ENCODE peak calls at places on chromosome 16, in nine cellular contexts. H is sigmoid colon; B is endodermal cell; F is stimulated activated CD4-positive, alpha-beta T cell treated with anti-CD3 and anti-CD28 coated beads, TNF-alpha, amount 100 ng/mL, for 24 hours; D is effector memory CD4-positive, alpha-beta T cell; T is neural crest cell; U is frontal cortex; K is COR-L47; W is midbrain. P is an unnamed sample.

GRCh38 chr16:11232852-11233726 is 22.9 kb downstream of the SOCS1 start:
- DNase-seq in H (no peak), W (peak), U (no peak), K (no peak), D (peak), F (peak), T (no peak), B (peak), P (peak)

GRCh38 chr16:56630134-56630533 is 2.3 kb upstream of the MT1M start:
- DNase-seq in F (no peak), K (no peak), U (no peak), T (no peak), D (no peak), W (no peak), H (no peak), B (no peak), P (no peak)

GRCh38 chr16:55179858-55180585 is 144.0 kb upstream of the IRX6 start:
- DNase-seq in W (no peak), H (no peak), F (no peak), D (no peak), K (no peak), B (no peak), T (peak), U (no peak), P (no peak)

GRCh38 chr16:56207421-56207820 is 16.1 kb downstream of the GNAO1 start:
- DNase-seq in T (no peak), H (no peak), F (no peak), K (no peak), D (no peak), U (no peak), B (no peak), W (no peak), P (no peak)

GRCh38 chr16:79163666-79164377 is 436.7 kb downstream of the MAF start:
- DNase-seq in D (no peak), U (no peak), B (no peak), T (no peak), F (no peak), W (no peak), K (no peak), H (no peak), P (no peak)

GRCh38 chr16:17416461-17417221 is 54.1 kb downstream of the XYLT1 start:
- DNase-seq in D (peak), H (no peak), K (no peak), B (peak), U (no peak), T (peak), W (peak), F (peak), P (peak)

GRCh38 chr16:46817961-46818360 is 13.0 kb downstream of the C16orf87 start:
- DNase-seq in W (no peak), F (no peak), U (no peak), H (no peak), D (no peak), T (no peak), K (no peak), B (no peak), P (no peak)

GRCh38 chr16:46830417-46830901 is 521 bp downstream of the C16orf87 start:
- DNase-seq in B (no peak), W (peak), D (peak), K (peak), T (no peak), H (no peak), F (no peak), U (peak), P (peak)

GRCh38 chr16:11907160-11907970 is 8.4 kb downstream of the GSPT1 start:
- DNase-seq in F (no peak), B (no peak), T (no peak), U (no peak), W (no peak), H (no peak), K (no peak), D (no peak), P (no peak)

GRCh38 chr16:15874745-15875314 is 13.6 kb downstream of the CEP20 start:
- DNase-seq in F (no peak), U (no peak), H (peak), T (peak), K (no peak), B (peak), W (peak), D (no peak), P (no peak)

GRCh38 chr16:76265434-76266045 is 11.7 kb upstream of the CNTNAP4 start:
- DNase-seq in H (no peak), W (no peak), U (no peak), F (no peak), D (no peak), K (peak), T (peak), B (peak), P (peak)

GRCh38 chr16:17744903-17745581 is 274.3 kb upstream of the XYLT1 start:
- DNase-seq in B (peak), D (no peak), F (no peak), K (no peak), U (no peak), H (no peak), W (no peak), T (no peak), P (no peak)

GRCh38 chr16:87226926-87227650 is 90.1 kb downstream of the C16orf95 start:
- DNase-seq in F (no peak), H (no peak), K (no peak), T (no peak), W (no peak), B (no peak), U (no peak), D (no peak), P (no peak)

GRCh38 chr16:70349783-70350182 is 3.1 kb downstream of the DDX19A start:
- DNase-seq in H (no peak), F (no peak), W (no peak), K (no peak), D (no peak), U (no peak), B (no peak), T (no peak), P (no peak)

GRCh38 chr16:86895609-86896008 is 317.3 kb downstream of the FOXL1 start:
- DNase-seq in D (no peak), W (no peak), B (no peak), H (no peak), F (no peak), T (no peak), K (no peak), U (no peak), P (no peak)

GRCh38 chr16:16033208-16033717 is 83.8 kb downstream of the ABCC1 start:
- DNase-seq in F (no peak), B (no peak), K (no peak), T (no peak), D (peak), W (no peak), H (no peak), U (no peak), P (peak)

GRCh38 chr16:30986129-30986991 is 1.4 kb downstream of the HSD3B7 start:
- DNase-seq in D (no peak), T (no peak), H (no peak), U (no peak), K (no peak), B (no peak), F (no peak), W (no peak), P (no peak)

GRCh38 chr16:68395806-68396205 is 52.5 kb downstream of the SMPD3 start:
- DNase-seq in F (no peak), K (no peak), T (no peak), B (no peak), W (no peak), H (no peak), D (no peak), U (no peak), P (no peak)

GRCh38 chr16:5465714-5466113 is 368.1 kb upstream of the EEF2KMT start:
- DNase-seq in H (no peak), W (no peak), F (no peak), T (no peak), K (no peak), D (no peak), U (no peak), B (no peak), P (no peak)

GRCh38 chr16:84874004-84874435 is 54.2 kb downstream of the CRISPLD2 start:
- DNase-seq in T (no peak), B (no peak), F (no peak), D (no peak), H (no peak), U (no peak), W (no peak), K (no peak), P (no peak)

GRCh38 chr16:61872778-61873119 is 163.5 kb downstream of the CDH8 start:
- DNase-seq in K (no peak), B (no peak), U (no peak), D (no peak), H (no peak), F (no peak), T (no peak), W (no peak), P (no peak)

GRCh38 chr16:2983706-2984136 is 3.5 kb upstream of the PKMYT1 start:
- DNase-seq in W (peak), U (peak), F (peak), D (peak), T (peak), B (peak), K (peak), H (peak), P (peak)

GRCh38 chr16:2213817-2214720 is 571 bp downstream of the PGP start:
- DNase-seq in D (no peak), K (no peak), W (no peak), H (no peak), F (no peak), T (no peak), B (no peak), U (no peak), P (no peak)

GRCh38 chr16:4200000-4200780 is 41.7 kb downstream of the SRL start:
- DNase-seq in B (peak), W (peak), F (no peak), K (peak), U (peak), T (peak), D (no peak), H (peak), P (peak)

GRCh38 chr16:3143598-3144330 is 8.9 kb downstream of the ZNF213 start:
- DNase-seq in F (no peak), B (no peak), H (no peak), U (no peak), T (no peak), W (no peak), D (no peak), K (no peak), P (no peak)

P was measured in CD4-positive, CD25-positive, alpha-beta regulatory T cell.